ENCODE peak calls at places on chromosomes 3 and 15, in nine cellular contexts. S is activated CD4-positive, alpha-beta T cell treated with anti-CD3 and anti-CD28 coated beads, Interleukin-2, amount 50 U/mL, for 1 hour; Z is KBM-7; Y is NCI-H1092 treated with DMSO at 0.1 percent for 48 hours; P is NCI-H1417 treated with DMSO at 0.1 percent for 48 hours; B is neural progenitor cell; Q is LoVo; I is substantia nigra; V is HEK293T. L is an unnamed sample.

GRCh38 chr15:57550640-57551039 is 41.1 kb upstream of the MYZAP start:
- DNase-seq in Y (no peak), P (no peak), Q (peak; percentile 52), I (no peak), V (no peak), S (no peak), Z (no peak), B (no peak), L (peak; percentile 26)

GRCh38 chr3:101854608-101855304 is 5.4 kb downstream of the NFKBIZ start:
- DNase-seq in Q (peak; percentile 64), Z (no peak), I (no peak), P (no peak), Y (no peak), B (no peak), V (no peak), S (no peak), L (no peak)

GRCh38 chr15:95684693-95685115 is 645.8 kb upstream of the NR2F2 start:
- DNase-seq in Y (no peak), P (no peak), S (no peak), Z (no peak), I (no peak), Q (peak; percentile 18), B (no peak), V (no peak), L (no peak)

GRCh38 chr3:72250725-72251124 is 465.8 kb upstream of the PROK2 start:
- DNase-seq in Q (no peak), Z (no peak), Y (no peak), I (no peak), B (no peak), S (no peak), P (no peak), V (no peak), L (no peak)

GRCh38 chr15:76324066-76324465 is 12.5 kb upstream of the ISL2 start:
- DNase-seq in S (no peak), B (no peak), Q (no peak), I (no peak), Y (no peak), P (no peak), V (no peak), Z (no peak), L (no peak)

GRCh38 chr3:60887574-60887973 is 363.7 kb downstream of the FHIT start:
- DNase-seq in Y (no peak), P (no peak), B (no peak), Q (no peak), Z (no peak), I (no peak), S (no peak), V (no peak), L (no peak)

GRCh38 chr15:51218249-51218648 is 120.1 kb downstream of the CYP19A1 start:
- DNase-seq in Y (no peak), Z (no peak), S (no peak), Q (no peak), P (no peak), I (no peak), V (no peak), B (no peak), L (no peak)

GRCh38 chr3:156483426-156483825 is 71.5 kb downstream of the SSR3 start:
- DNase-seq in Y (no peak), B (no peak), I (no peak), S (no peak), P (no peak), Z (no peak), Q (peak; percentile 46), V (no peak), L (no peak)

GRCh38 chr3:155312781-155313180 is 19.3 kb upstream of the STRIT1 start:
- DNase-seq in P (no peak), S (no peak), Z (no peak), Q (no peak), Y (no peak), I (no peak), B (no peak), V (no peak), L (no peak)

GRCh38 chr15:31032959-31033358 is 41.5 kb upstream of the MTMR10 start:
- DNase-seq in B (no peak), Q (no peak), V (no peak), I (no peak), Z (no peak), Y (no peak), S (no peak), P (no peak), L (no peak)

GRCh38 chr3:7695067-7695466 is 806.6 kb upstream of the LMCD1 start:
- DNase-seq in I (no peak), Y (no peak), P (no peak), Q (no peak), Z (no peak), B (no peak), S (no peak), V (no peak), L (no peak)

GRCh38 chr15:82699726-82700125 is 9.9 kb downstream of the AP3B2 start:
- DNase-seq in Z (no peak), Y (no peak), Q (no peak), V (no peak), B (peak; percentile 83), I (no peak), P (no peak), S (no peak), L (no peak)

GRCh38 chr15:57312323-57313133 is 63.8 kb upstream of the CGNL1 start:
- DNase-seq in Y (no peak), B (no peak), Z (no peak), S (no peak), Q (peak; percentile 37), V (no peak), I (no peak), P (no peak), L (no peak)

GRCh38 chr3:194364652-194365434 is 4.7 kb downstream of the LRRC15 start:
- DNase-seq in P (peak; percentile 92), Q (no peak), B (no peak), V (no peak), Y (peak; percentile 83), I (no peak), Z (no peak), S (no peak), L (no peak)

GRCh38 chr3:172355836-172356235 is 92.4 kb downstream of the GHSR start:
- DNase-seq in S (no peak), B (no peak), P (no peak), V (no peak), I (no peak), Q (peak; percentile 52), Y (peak; percentile 5), Z (no peak), L (no peak)

GRCh38 chr3:101216710-101217457 is 103.5 kb downstream of the IMPG2 start:
- DNase-seq in S (no peak), V (no peak), P (no peak), Y (no peak), B (no peak), Z (peak; percentile 51), Q (no peak), I (no peak), L (no peak)

GRCh38 chr15:69735126-69735525 is 282.5 kb downstream of the RPLP1 start:
- DNase-seq in Z (no peak), S (no peak), Y (no peak), Q (no peak), I (no peak), P (no peak), V (no peak), B (peak; percentile 24), L (no peak)

GRCh38 chr3:134885877-134886621 is 91.0 kb downstream of the EPHB1 start:
- DNase-seq in I (no peak), P (no peak), Z (no peak), B (no peak), Q (no peak), Y (no peak), S (no peak), V (no peak), L (no peak)